ENCODE peak calls at places on chromosomes 7 and 10, in ten cellular contexts. One of them, this sample, is unnamed.

GRCh38 chr7:110521357-110521756 is 569.6 kb upstream of the LRRN3 start:
- DNase-seq in SK-N-MC: no peak
- DNase-seq in transverse colon: no peak
- DNase-seq in stomach: no peak
- DNase-seq in Panc1: no peak
- DNase-seq in GM12878: no peak
- DNase-seq in spleen: no peak
- DNase-seq in suprapubic skin: no peak
- DNase-seq in HCT116: no peak
- DNase-seq in K562: no peak
- DNase-seq in this sample: no peak

GRCh38 chr10:62540389-62540788 is 166.2 kb downstream of the ZNF365 start:
- DNase-seq in suprapubic skin: no peak
- DNase-seq in HCT116: no peak
- DNase-seq in spleen: no peak
- DNase-seq in GM12878: no peak
- DNase-seq in SK-N-MC: no peak
- DNase-seq in stomach: no peak
- DNase-seq in transverse colon: no peak
- DNase-seq in Panc1: no peak
- DNase-seq in K562: no peak
- DNase-seq in this sample: no peak

GRCh38 chr7:2566890-2567662 is 8.3 kb downstream of the IQCE start:
- DNase-seq in Panc1: no peak
- DNase-seq in transverse colon: peak; percentile 60
- DNase-seq in SK-N-MC: no peak
- DNase-seq in stomach: no peak
- DNase-seq in GM12878: peak; percentile 66
- DNase-seq in spleen: peak; percentile 80
- DNase-seq in HCT116: no peak
- DNase-seq in K562: no peak
- DNase-seq in suprapubic skin: no peak
- DNase-seq in this sample: no peak

GRCh38 chr7:15972767-15973362 is 286.4 kb upstream of the MEOX2 start:
- DNase-seq in Panc1: no peak
- DNase-seq in GM12878: no peak
- DNase-seq in SK-N-MC: no peak
- DNase-seq in HCT116: no peak
- DNase-seq in transverse colon: peak; percentile 8
- DNase-seq in suprapubic skin: no peak
- DNase-seq in stomach: no peak
- DNase-seq in spleen: no peak
- DNase-seq in K562: no peak
- DNase-seq in this sample: no peak

GRCh38 chr10:86149264-86149663 is 217.3 kb downstream of the GRID1 start:
- DNase-seq in transverse colon: no peak
- DNase-seq in stomach: no peak
- DNase-seq in Panc1: no peak
- DNase-seq in spleen: no peak
- DNase-seq in K562: no peak
- DNase-seq in GM12878: no peak
- DNase-seq in SK-N-MC: no peak
- DNase-seq in HCT116: no peak
- DNase-seq in suprapubic skin: no peak
- DNase-seq in this sample: no peak

GRCh38 chr10:43136995-43137700 is 1.1 kb upstream of the CSGALNACT2 start:
- DNase-seq in GM12878: no peak
- DNase-seq in transverse colon: no peak
- DNase-seq in HCT116: no peak
- DNase-seq in spleen: peak; percentile 86
- DNase-seq in K562: no peak
- DNase-seq in SK-N-MC: no peak
- DNase-seq in stomach: no peak
- DNase-seq in suprapubic skin: no peak
- DNase-seq in Panc1: no peak
- DNase-seq in this sample: no peak

GRCh38 chr10:47294501-47294900 is 5.5 kb upstream of the GDF10 start:
- DNase-seq in spleen: no peak
- DNase-seq in Panc1: no peak
- DNase-seq in transverse colon: no peak
- DNase-seq in GM12878: no peak
- DNase-seq in HCT116: no peak
- DNase-seq in SK-N-MC: no peak
- DNase-seq in suprapubic skin: no peak
- DNase-seq in stomach: peak; percentile 15
- DNase-seq in K562: no peak
- DNase-seq in this sample: no peak

GRCh38 chr7:148882668-148883232 is 1.3 kb downstream of the EZH2 start:
- DNase-seq in stomach: no peak
- DNase-seq in Panc1: peak; percentile 8
- DNase-seq in suprapubic skin: no peak
- DNase-seq in SK-N-MC: no peak
- DNase-seq in transverse colon: no peak
- DNase-seq in spleen: no peak
- DNase-seq in GM12878: no peak
- DNase-seq in K562: no peak
- DNase-seq in HCT116: no peak
- DNase-seq in this sample: no peak

GRCh38 chr7:18663321-18663720 is 167.8 kb downstream of the HDAC9 start:
- DNase-seq in GM12878: no peak
- DNase-seq in Panc1: no peak
- DNase-seq in SK-N-MC: no peak
- DNase-seq in spleen: peak; percentile 34
- DNase-seq in HCT116: no peak
- DNase-seq in stomach: no peak
- DNase-seq in suprapubic skin: no peak
- DNase-seq in K562: no peak
- DNase-seq in transverse colon: no peak
- DNase-seq in this sample: no peak

GRCh38 chr7:145212050-145212449 is 376.2 kb upstream of the TPK1 start:
- DNase-seq in K562: no peak
- DNase-seq in spleen: no peak
- DNase-seq in GM12878: no peak
- DNase-seq in stomach: no peak
- DNase-seq in HCT116: no peak
- DNase-seq in Panc1: no peak
- DNase-seq in transverse colon: no peak
- DNase-seq in SK-N-MC: no peak
- DNase-seq in suprapubic skin: no peak
- DNase-seq in this sample: no peak
- TF ChIP-seq POLR2AphosphoS5 in K562: no peak
- TF ChIP-seq POLR2AphosphoS5 in spleen: no peak
- TF ChIP-seq POLR2AphosphoS5 in GM12878: no peak
- TF ChIP-seq POLR2AphosphoS5 in stomach: no peak
- TF ChIP-seq POLR2AphosphoS5 in HCT116: no peak
- TF ChIP-seq POLR2AphosphoS5 in Panc1: no peak
- TF ChIP-seq POLR2AphosphoS5 in transverse colon: no peak
- TF ChIP-seq POLR2AphosphoS5 in SK-N-MC: no peak
- TF ChIP-seq POLR2AphosphoS5 in suprapubic skin: no peak
- TF ChIP-seq POLR2AphosphoS5 in this sample: no peak

GRCh38 chr10:13346280-13346819 is 1.7 kb downstream of the SEPHS1 start:
- DNase-seq in Panc1: no peak
- DNase-seq in stomach: no peak
- DNase-seq in GM12878: no peak
- DNase-seq in transverse colon: peak; percentile 25
- DNase-seq in K562: no peak
- DNase-seq in SK-N-MC: no peak
- DNase-seq in spleen: no peak
- DNase-seq in HCT116: no peak
- DNase-seq in suprapubic skin: no peak
- DNase-seq in this sample: no peak

GRCh38 chr10:13346912-13347234 is 1.2 kb downstream of the SEPHS1 start:
- DNase-seq in stomach: no peak
- DNase-seq in HCT116: no peak
- DNase-seq in transverse colon: no peak
- DNase-seq in suprapubic skin: no peak
- DNase-seq in SK-N-MC: no peak
- DNase-seq in Panc1: no peak
- DNase-seq in GM12878: no peak
- DNase-seq in K562: no peak
- DNase-seq in spleen: no peak
- DNase-seq in this sample: no peak

GRCh38 chr10:13347235-13348156 is 597 bp downstream of the SEPHS1 start:
- DNase-seq in suprapubic skin: peak; percentile 88
- DNase-seq in SK-N-MC: no peak
- DNase-seq in GM12878: no peak
- DNase-seq in transverse colon: peak; percentile 87
- DNase-seq in K562: peak; percentile 80
- DNase-seq in spleen: peak; percentile 96
- DNase-seq in stomach: peak; percentile 85
- DNase-seq in Panc1: no peak
- DNase-seq in HCT116: peak; percentile 41
- DNase-seq in this sample: peak; percentile 66

GRCh38 chr10:13349776-13350274 is 1.7 kb upstream of the SEPHS1 start:
- DNase-seq in SK-N-MC: no peak
- DNase-seq in transverse colon: peak; percentile 76
- DNase-seq in spleen: peak; percentile 85
- DNase-seq in K562: peak; percentile 27
- DNase-seq in GM12878: no peak
- DNase-seq in HCT116: no peak
- DNase-seq in suprapubic skin: no peak
- DNase-seq in Panc1: no peak
- DNase-seq in stomach: peak; percentile 37
- DNase-seq in this sample: no peak

GRCh38 chr10:13348216-13349017 is at the start of gene SEPHS1:
- DNase-seq in K562: peak; percentile 89
- DNase-seq in GM12878: no peak
- DNase-seq in SK-N-MC: no peak
- DNase-seq in transverse colon: peak; percentile 78
- DNase-seq in spleen: peak; percentile 93
- DNase-seq in stomach: peak; percentile 71
- DNase-seq in Panc1: no peak
- DNase-seq in HCT116: peak; percentile 52
- DNase-seq in suprapubic skin: peak; percentile 87
- DNase-seq in this sample: peak; percentile 82
- TF ChIP-seq POLR2AphosphoS5 in K562: no peak
- TF ChIP-seq POLR2AphosphoS5 in GM12878: peak; percentile 40
- TF ChIP-seq POLR2AphosphoS5 in SK-N-MC: peak; percentile 43
- TF ChIP-seq POLR2AphosphoS5 in transverse colon: peak; percentile 8
- TF ChIP-seq POLR2AphosphoS5 in spleen: peak; percentile 76
- TF ChIP-seq POLR2AphosphoS5 in stomach: no peak
- TF ChIP-seq POLR2AphosphoS5 in Panc1: no peak
- TF ChIP-seq POLR2AphosphoS5 in HCT116: peak; percentile 50
- TF ChIP-seq POLR2AphosphoS5 in suprapubic skin: no peak
- TF ChIP-seq POLR2AphosphoS5 in this sample: no peak

DNA sequence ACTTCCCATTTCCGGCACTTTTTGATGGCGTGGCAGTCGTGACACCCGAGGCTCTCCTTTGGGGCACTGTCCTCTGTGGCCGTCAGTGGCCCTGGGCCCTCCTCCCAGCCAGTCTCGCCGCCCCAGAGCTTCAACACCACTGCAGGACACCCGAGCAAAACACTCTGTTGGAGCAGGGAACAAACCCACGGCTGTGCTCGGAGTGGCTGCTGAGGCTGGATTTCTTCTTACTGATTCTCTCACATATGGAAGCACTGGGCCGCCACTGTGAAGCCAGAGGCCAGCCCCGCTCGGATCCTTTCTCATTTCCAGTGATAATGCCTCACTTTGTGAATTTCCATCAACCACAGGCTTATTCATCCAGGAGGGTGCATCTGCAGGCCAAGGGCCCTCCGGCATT is 58.2 kb upstream of the CYTH3 start:
- DNase-seq in Panc1: no peak
- DNase-seq in HCT116: no peak
- DNase-seq in K562: no peak
- DNase-seq in transverse colon: no peak
- DNase-seq in GM12878: no peak
- DNase-seq in suprapubic skin: no peak
- DNase-seq in SK-N-MC: no peak
- DNase-seq in stomach: no peak
- DNase-seq in spleen: peak; percentile 72
- DNase-seq in this sample: no peak
- TF ChIP-seq POLR2AphosphoS5 in Panc1: no peak
- TF ChIP-seq POLR2AphosphoS5 in HCT116: no peak
- TF ChIP-seq POLR2AphosphoS5 in K562: no peak
- TF ChIP-seq POLR2AphosphoS5 in transverse colon: no peak
- TF ChIP-seq POLR2AphosphoS5 in GM12878: no peak
- TF ChIP-seq POLR2AphosphoS5 in suprapubic skin: no peak
- TF ChIP-seq POLR2AphosphoS5 in SK-N-MC: no peak
- TF ChIP-seq POLR2AphosphoS5 in stomach: no peak
- TF ChIP-seq POLR2AphosphoS5 in spleen: no peak
- TF ChIP-seq POLR2AphosphoS5 in this sample: no peak

GRCh38 chr10:130778166-130778545 is 533.4 kb downstream of the TCERG1L start:
- DNase-seq in Panc1: no peak
- DNase-seq in transverse colon: no peak
- DNase-seq in GM12878: no peak
- DNase-seq in stomach: no peak
- DNase-seq in K562: no peak
- DNase-seq in spleen: no peak
- DNase-seq in suprapubic skin: no peak
- DNase-seq in HCT116: no peak
- DNase-seq in SK-N-MC: no peak
- DNase-seq in this sample: no peak

GRCh38 chr10:130782467-130782866 is 529.1 kb downstream of the TCERG1L start:
- DNase-seq in K562: no peak
- DNase-seq in spleen: no peak
- DNase-seq in stomach: no peak
- DNase-seq in GM12878: no peak
- DNase-seq in Panc1: no peak
- DNase-seq in SK-N-MC: no peak
- DNase-seq in suprapubic skin: no peak
- DNase-seq in HCT116: no peak
- DNase-seq in transverse colon: no peak
- DNase-seq in this sample: no peak

GRCh38 chr10:130775311-130775710 is 536.2 kb downstream of the TCERG1L start:
- DNase-seq in transverse colon: no peak
- DNase-seq in HCT116: no peak
- DNase-seq in suprapubic skin: peak; percentile 47
- DNase-seq in stomach: no peak
- DNase-seq in SK-N-MC: no peak
- DNase-seq in K562: no peak
- DNase-seq in GM12878: no peak
- DNase-seq in Panc1: no peak
- DNase-seq in spleen: peak; percentile 52
- DNase-seq in this sample: no peak

GRCh38 chr10:130774871-130775270 is 536.6 kb downstream of the TCERG1L start:
- DNase-seq in spleen: peak; percentile 48
- DNase-seq in SK-N-MC: no peak
- DNase-seq in K562: no peak
- DNase-seq in GM12878: no peak
- DNase-seq in transverse colon: no peak
- DNase-seq in Panc1: no peak
- DNase-seq in stomach: no peak
- DNase-seq in suprapubic skin: no peak
- DNase-seq in HCT116: no peak
- DNase-seq in this sample: no peak

DNA sequence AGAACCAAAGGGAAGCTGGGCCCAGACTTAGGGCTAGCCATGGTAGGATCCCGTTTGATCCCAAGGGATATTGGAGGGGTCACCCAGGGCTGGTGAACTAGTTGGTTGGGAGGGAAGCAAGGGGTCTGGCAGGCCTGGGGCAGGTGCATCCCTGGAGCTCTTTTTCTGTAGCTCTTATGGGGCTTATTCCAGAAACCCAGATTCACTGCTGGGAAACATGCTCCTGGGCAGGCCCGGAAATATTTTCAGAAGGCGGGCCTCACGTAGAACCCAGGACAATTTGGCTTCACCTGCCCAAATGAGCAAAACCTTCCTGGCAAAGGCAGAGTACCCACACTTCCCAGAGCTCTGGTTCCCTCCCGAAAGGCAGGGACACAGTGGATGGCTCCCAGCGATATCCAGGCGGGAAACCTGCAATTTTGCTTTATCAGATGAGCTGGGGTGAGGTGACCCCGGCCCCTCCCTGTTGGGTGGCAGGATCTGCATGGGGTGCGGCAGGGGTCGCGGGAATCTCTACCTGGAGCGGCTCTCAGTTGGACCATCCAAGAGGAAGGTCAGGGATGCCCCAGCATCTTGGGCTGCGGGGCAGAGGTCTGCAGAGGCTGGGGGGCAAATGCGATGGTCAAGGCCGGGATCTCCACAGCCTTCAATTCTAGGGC is 533.9 kb downstream of the TCERG1L start:
- DNase-seq in HCT116: no peak
- DNase-seq in Panc1: no peak
- DNase-seq in SK-N-MC: no peak
- DNase-seq in K562: no peak
- DNase-seq in transverse colon: no peak
- DNase-seq in GM12878: no peak
- DNase-seq in spleen: peak; percentile 46
- DNase-seq in suprapubic skin: peak; percentile 52
- DNase-seq in stomach: no peak
- DNase-seq in this sample: no peak
- TF ChIP-seq POLR2AphosphoS5 in HCT116: no peak
- TF ChIP-seq POLR2AphosphoS5 in Panc1: no peak
- TF ChIP-seq POLR2AphosphoS5 in SK-N-MC: no peak
- TF ChIP-seq POLR2AphosphoS5 in K562: no peak
- TF ChIP-seq POLR2AphosphoS5 in transverse colon: no peak
- TF ChIP-seq POLR2AphosphoS5 in GM12878: no peak
- TF ChIP-seq POLR2AphosphoS5 in spleen: no peak
- TF ChIP-seq POLR2AphosphoS5 in suprapubic skin: no peak
- TF ChIP-seq POLR2AphosphoS5 in stomach: no peak
- TF ChIP-seq POLR2AphosphoS5 in this sample: no peak

This sample was measured in GM12891.